ENCODE peak calls at places on chromosomes 7 and 10, in four cellular contexts. One of them, this sample, is unnamed.

GRCh38 chr10:33335800-33336605 is 1.5 kb upstream of the NRP1 start:
- DNase-seq in A549: peak
- DNase-seq in HepG2: no peak
- DNase-seq in GM12878: no peak
- DNase-seq in this sample: no peak

GRCh38 chr7:120985839-120986238 is 2.7 kb upstream of the CPED1 start:
- DNase-seq in A549: no peak
- DNase-seq in HepG2: no peak
- DNase-seq in GM12878: no peak
- DNase-seq in this sample: no peak

GRCh38 chr10:32417906-32418547 is 27.9 kb upstream of the CCDC7 start:
- DNase-seq in A549: no peak
- DNase-seq in HepG2: no peak
- DNase-seq in GM12878: no peak
- DNase-seq in this sample: no peak

GRCh38 chr7:73680501-73680900 is 2.8 kb downstream of the DNAJC30 start:
- DNase-seq in A549: no peak
- DNase-seq in HepG2: no peak
- DNase-seq in GM12878: no peak
- DNase-seq in this sample: no peak

GRCh38 chr7:91164948-91165845 is 99.0 kb upstream of the FZD1 start:
- DNase-seq in A549: no peak
- DNase-seq in HepG2: no peak
- DNase-seq in GM12878: peak
- DNase-seq in this sample: no peak

GRCh38 chr10:131795761-131796160 is 105.0 kb upstream of the PPP2R2D start:
- DNase-seq in A549: no peak
- DNase-seq in HepG2: peak
- DNase-seq in GM12878: no peak
- DNase-seq in this sample: no peak

GRCh38 chr7:131076711-131077170 is 250.9 kb upstream of the MKLN1 start:
- DNase-seq in A549: no peak
- DNase-seq in HepG2: peak
- DNase-seq in GM12878: no peak
- DNase-seq in this sample: no peak

GRCh38 chr7:44634187-44634838 is 27.9 kb downstream of the OGDH start:
- DNase-seq in A549: no peak
- DNase-seq in HepG2: peak
- DNase-seq in GM12878: no peak
- DNase-seq in this sample: no peak

GRCh38 chr10:47239211-47239610 is 60.8 kb upstream of the GDF10 start:
- DNase-seq in A549: no peak
- DNase-seq in HepG2: no peak
- DNase-seq in GM12878: no peak
- DNase-seq in this sample: no peak

GRCh38 chr10:109105725-109106124 is 817.6 kb downstream of the XPNPEP1 start:
- DNase-seq in A549: no peak
- DNase-seq in HepG2: no peak
- DNase-seq in GM12878: no peak
- DNase-seq in this sample: no peak

GRCh38 chr10:102869290-102870198 is at the start of gene AS3MT:
- DNase-seq in A549: peak
- DNase-seq in HepG2: peak
- DNase-seq in GM12878: no peak
- DNase-seq in this sample: no peak

GRCh38 chr7:142807855-142808460 is 37.2 kb downstream of the PRSS2 start:
- DNase-seq in A549: no peak
- DNase-seq in HepG2: no peak
- DNase-seq in GM12878: peak
- DNase-seq in this sample: peak

GRCh38 chr10:80496555-80497172 is 41.0 kb upstream of the SH2D4B start:
- DNase-seq in A549: no peak
- DNase-seq in HepG2: no peak
- DNase-seq in GM12878: no peak
- DNase-seq in this sample: no peak

GRCh38 chr7:23808421-23808820 is 98.4 kb downstream of the STK31 start:
- DNase-seq in A549: no peak
- DNase-seq in HepG2: no peak
- DNase-seq in GM12878: no peak
- DNase-seq in this sample: no peak

GRCh38 chr10:132748545-132749427 is 37.2 kb downstream of the NKX6-2 start:
- DNase-seq in A549: no peak
- DNase-seq in HepG2: no peak
- DNase-seq in GM12878: no peak
- DNase-seq in this sample: no peak

DNA sequence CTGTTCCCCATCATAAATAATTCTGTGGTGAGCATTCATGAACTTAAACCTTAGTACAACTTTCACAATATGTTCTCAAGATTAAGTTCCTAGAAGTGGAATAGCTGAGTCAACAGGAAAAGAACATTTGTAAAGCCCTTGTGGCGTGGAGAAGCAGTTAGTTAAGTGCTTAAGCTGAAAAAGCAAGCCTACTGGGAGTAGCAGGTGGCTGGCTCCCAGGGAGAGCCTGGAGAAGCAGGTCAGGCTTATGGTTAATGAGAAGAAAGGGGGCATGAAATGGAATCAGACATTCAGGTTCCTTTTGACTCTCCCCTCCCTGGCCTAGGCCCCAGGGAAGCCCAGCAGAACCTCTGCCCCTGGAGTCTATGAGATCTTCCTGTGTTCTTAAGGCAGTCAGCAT is 35.3 kb downstream of the VSTM4 start:
- DNase-seq in A549: no peak
- DNase-seq in HepG2: no peak
- DNase-seq in GM12878: no peak
- DNase-seq in this sample: no peak
- TF ChIP-seq CHD4 in A549: no peak
- TF ChIP-seq CHD4 in HepG2: no peak
- TF ChIP-seq CHD4 in GM12878: no peak
- TF ChIP-seq CHD4 in this sample: no peak

GRCh38 chr10:12749760-12750478 is 251.6 kb downstream of the CCDC3 start:
- DNase-seq in A549: no peak
- DNase-seq in HepG2: no peak
- DNase-seq in GM12878: no peak
- DNase-seq in this sample: no peak

GRCh38 chr10:12750526-12751201 is 250.8 kb downstream of the CCDC3 start:
- DNase-seq in A549: no peak
- DNase-seq in HepG2: no peak
- DNase-seq in GM12878: no peak
- DNase-seq in this sample: no peak

GRCh38 chr10:12757351-12757750 is 244.2 kb downstream of the CCDC3 start:
- DNase-seq in A549: no peak
- DNase-seq in HepG2: no peak
- DNase-seq in GM12878: no peak
- DNase-seq in this sample: no peak

DNA sequence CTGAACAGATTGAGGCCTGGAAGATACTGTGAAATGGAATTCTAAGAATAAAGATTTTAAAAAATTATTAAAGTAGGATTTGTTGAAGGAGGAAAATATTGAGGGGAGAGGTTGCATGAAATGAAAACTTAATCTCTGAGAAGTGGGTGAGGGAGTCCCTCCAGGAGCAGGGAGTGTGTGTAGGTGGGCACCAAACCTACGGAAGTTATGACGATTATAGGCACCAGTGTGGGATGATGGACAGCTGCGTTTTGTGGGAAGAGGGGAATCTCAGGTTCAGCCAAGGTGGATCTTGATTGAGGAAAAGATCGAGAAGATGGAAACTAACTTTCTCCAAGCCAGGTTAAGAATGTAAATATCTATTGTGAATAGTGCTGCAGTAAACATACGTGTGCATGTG is 246.4 kb downstream of the CCDC3 start:
- DNase-seq in A549: no peak
- DNase-seq in HepG2: no peak
- DNase-seq in GM12878: no peak
- DNase-seq in this sample: no peak
- TF ChIP-seq MYC in A549: no peak
- TF ChIP-seq MYC in HepG2: no peak
- TF ChIP-seq MYC in GM12878: no peak
- TF ChIP-seq MYC in this sample: no peak

GRCh38 chr10:71878327-71879034 is 27.4 kb upstream of the PSAP start:
- DNase-seq in A549: no peak
- DNase-seq in HepG2: no peak
- DNase-seq in GM12878: no peak
- DNase-seq in this sample: peak
- TF ChIP-seq CHD4 in A549: no peak
- TF ChIP-seq CHD4 in HepG2: no peak
- TF ChIP-seq CHD4 in GM12878: no peak
- TF ChIP-seq CHD4 in this sample: no peak

GRCh38 chr10:42549851-42550250 is 88.5 kb downstream of the ZNF33B start:
- DNase-seq in A549: no peak
- DNase-seq in HepG2: no peak
- DNase-seq in GM12878: no peak
- DNase-seq in this sample: no peak

GRCh38 chr10:42548254-42548653 is 90.1 kb downstream of the ZNF33B start:
- DNase-seq in A549: no peak
- DNase-seq in HepG2: no peak
- DNase-seq in GM12878: no peak
- DNase-seq in this sample: no peak

GRCh38 chr10:42553064-42553407 is 85.3 kb downstream of the ZNF33B start:
- DNase-seq in A549: no peak
- DNase-seq in HepG2: no peak
- DNase-seq in GM12878: no peak
- DNase-seq in this sample: no peak

GRCh38 chr10:42552188-42553063 is 85.9 kb downstream of the ZNF33B start:
- DNase-seq in A549: peak
- DNase-seq in HepG2: peak
- DNase-seq in GM12878: peak
- DNase-seq in this sample: peak

DNA sequence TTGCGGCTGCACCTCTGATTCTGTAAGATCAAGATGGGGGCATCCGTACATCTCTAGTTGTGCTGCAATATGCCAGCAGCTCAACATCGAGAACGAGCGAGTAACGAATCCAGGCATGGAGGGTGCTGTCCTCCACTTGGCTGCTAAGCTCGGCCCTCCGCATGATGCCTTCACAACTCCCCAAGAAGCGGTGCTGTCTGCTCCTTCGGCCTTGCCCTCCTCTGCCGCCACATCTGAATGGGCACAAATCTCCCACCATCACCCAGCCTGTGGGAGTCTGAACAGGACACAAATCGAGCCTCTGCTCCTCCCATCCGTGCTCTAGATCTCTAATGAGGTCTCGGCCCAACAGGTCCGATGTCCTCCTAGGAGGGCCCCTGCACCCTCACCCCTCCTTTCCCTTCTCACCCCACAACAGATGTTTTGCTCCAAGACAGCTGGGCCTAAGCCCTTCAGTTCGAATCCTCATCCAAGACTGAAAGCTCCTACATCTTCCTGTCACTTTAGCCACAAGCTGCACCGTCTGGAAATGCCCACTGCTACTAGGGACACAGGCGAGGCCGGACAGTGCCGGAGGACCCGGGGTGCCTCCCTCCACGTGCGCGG is 86.7 kb downstream of the ZNF33B start:
- DNase-seq in A549: peak
- DNase-seq in HepG2: peak
- DNase-seq in GM12878: no peak
- DNase-seq in this sample: no peak
- TF ChIP-seq MYC in A549: no peak
- TF ChIP-seq MYC in HepG2: no peak
- TF ChIP-seq MYC in GM12878: no peak
- TF ChIP-seq MYC in this sample: no peak

GRCh38 chr7:157618091-157618726 is 281.4 kb downstream of the DNAJB6 start:
- DNase-seq in A549: no peak
- DNase-seq in HepG2: no peak
- DNase-seq in GM12878: no peak
- DNase-seq in this sample: no peak
- TF ChIP-seq CHD4 in A549: no peak
- TF ChIP-seq CHD4 in HepG2: no peak
- TF ChIP-seq CHD4 in GM12878: no peak
- TF ChIP-seq CHD4 in this sample: no peak

DNA sequence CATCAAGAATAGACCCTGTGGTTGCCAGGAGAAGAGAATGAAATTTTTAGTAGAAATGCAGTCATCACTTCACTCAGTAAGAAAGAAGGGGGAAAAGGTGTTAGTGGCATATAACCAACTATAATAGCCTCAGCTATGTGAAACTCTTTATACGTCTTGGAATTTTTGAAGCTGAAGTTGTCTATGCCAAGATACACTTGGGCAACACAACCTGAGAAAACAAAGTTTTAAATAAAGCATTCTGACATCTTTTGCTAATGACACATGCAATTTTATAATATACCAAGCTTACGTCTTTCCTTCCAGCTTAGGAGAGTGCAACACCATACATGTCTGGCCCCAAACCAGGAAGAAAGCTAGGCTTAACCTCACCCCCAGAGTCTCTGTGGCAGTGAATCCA is 40.8 kb upstream of the ZNF438 start:
- DNase-seq in A549: no peak
- DNase-seq in HepG2: no peak
- DNase-seq in GM12878: no peak
- DNase-seq in this sample: no peak
- TF ChIP-seq MYC in A549: no peak
- TF ChIP-seq MYC in HepG2: no peak
- TF ChIP-seq MYC in GM12878: no peak
- TF ChIP-seq MYC in this sample: no peak